ENCODE peak calls at places on chromosomes 2 and 18, in five cellular contexts. One of them, this sample, is unnamed.

GRCh38 chr2:145464901-145465300 is 945.0 kb upstream of the ZEB2 start:
- DNase-seq in RCC 7860: no peak
- DNase-seq in T follicular helper cell: no peak
- DNase-seq in Peyer's patch: no peak
- DNase-seq in psoas muscle: no peak
- DNase-seq in this sample: no peak

GRCh38 chr2:138455275-138455674 is 46.3 kb upstream of the SPOPL start:
- DNase-seq in Peyer's patch: no peak
- DNase-seq in RCC 7860: no peak
- DNase-seq in psoas muscle: no peak
- DNase-seq in T follicular helper cell: no peak
- DNase-seq in this sample: no peak

GRCh38 chr2:192059226-192059625 is 135.5 kb downstream of the TMEFF2 start:
- DNase-seq in psoas muscle: no peak
- DNase-seq in Peyer's patch: no peak
- DNase-seq in RCC 7860: no peak
- DNase-seq in T follicular helper cell: no peak
- DNase-seq in this sample: no peak

GRCh38 chr2:138205281-138205680 is 241.0 kb downstream of the HNMT start:
- DNase-seq in T follicular helper cell: no peak
- DNase-seq in RCC 7860: no peak
- DNase-seq in psoas muscle: no peak
- DNase-seq in Peyer's patch: no peak
- DNase-seq in this sample: no peak

GRCh38 chr18:49400398-49401072 is 59.9 kb downstream of the DYM start:
- DNase-seq in RCC 7860: peak; percentile 64
- DNase-seq in psoas muscle: no peak
- DNase-seq in Peyer's patch: no peak
- DNase-seq in T follicular helper cell: no peak
- DNase-seq in this sample: no peak

GRCh38 chr2:101012706-101013181 is 10.7 kb downstream of the RPL31 start:
- DNase-seq in psoas muscle: no peak
- DNase-seq in T follicular helper cell: peak; percentile 8
- DNase-seq in Peyer's patch: peak; percentile 37
- DNase-seq in RCC 7860: peak; percentile 10
- DNase-seq in this sample: no peak

GRCh38 chr2:172472441-172473051 is 45.2 kb downstream of the ITGA6 start:
- DNase-seq in T follicular helper cell: no peak
- DNase-seq in RCC 7860: no peak
- DNase-seq in psoas muscle: no peak
- DNase-seq in Peyer's patch: no peak
- DNase-seq in this sample: no peak

GRCh38 chr2:216989335-216990129 is 129.7 kb upstream of the TNP1 start:
- DNase-seq in RCC 7860: no peak
- DNase-seq in T follicular helper cell: no peak
- DNase-seq in psoas muscle: no peak
- DNase-seq in Peyer's patch: no peak
- DNase-seq in this sample: no peak

GRCh38 chr18:51513525-51513924 is 316.0 kb upstream of the MEX3C start:
- DNase-seq in T follicular helper cell: no peak
- DNase-seq in Peyer's patch: no peak
- DNase-seq in RCC 7860: no peak
- DNase-seq in psoas muscle: no peak
- DNase-seq in this sample: no peak

GRCh38 chr18:63259581-63259830 is 60.1 kb downstream of the BCL2 start:
- DNase-seq in RCC 7860: no peak
- DNase-seq in T follicular helper cell: no peak
- DNase-seq in psoas muscle: no peak
- DNase-seq in Peyer's patch: no peak
- DNase-seq in this sample: no peak

GRCh38 chr18:46433121-46433826 is 223.7 kb downstream of the LOXHD1 start:
- DNase-seq in T follicular helper cell: no peak
- DNase-seq in psoas muscle: no peak
- DNase-seq in RCC 7860: no peak
- DNase-seq in Peyer's patch: no peak
- DNase-seq in this sample: peak; percentile 28

GRCh38 chr2:115400940-115401339 is 958.5 kb downstream of the DPP10 start:
- DNase-seq in RCC 7860: no peak
- DNase-seq in T follicular helper cell: no peak
- DNase-seq in psoas muscle: no peak
- DNase-seq in Peyer's patch: no peak
- DNase-seq in this sample: no peak

GRCh38 chr2:65349863-65350262 is 82.5 kb downstream of the SPRED2 start:
- DNase-seq in T follicular helper cell: no peak
- DNase-seq in RCC 7860: no peak
- DNase-seq in psoas muscle: peak; percentile 51
- DNase-seq in Peyer's patch: no peak
- DNase-seq in this sample: no peak

GRCh38 chr18:79524181-79525078 is 128.7 kb downstream of the NFATC1 start:
- DNase-seq in T follicular helper cell: peak; percentile 28
- DNase-seq in Peyer's patch: peak; percentile 58
- DNase-seq in RCC 7860: no peak
- DNase-seq in psoas muscle: no peak
- DNase-seq in this sample: peak; percentile 53

GRCh38 chr2:61898810-61899209 is 6.7 kb upstream of the COMMD1 start:
- DNase-seq in Peyer's patch: no peak
- DNase-seq in RCC 7860: no peak
- DNase-seq in T follicular helper cell: no peak
- DNase-seq in psoas muscle: no peak
- DNase-seq in this sample: no peak

GRCh38 chr2:45568935-45569334 is 42.1 kb downstream of the SRBD1 start:
- DNase-seq in T follicular helper cell: no peak
- DNase-seq in RCC 7860: no peak
- DNase-seq in Peyer's patch: no peak
- DNase-seq in psoas muscle: no peak
- DNase-seq in this sample: no peak

GRCh38 chr2:75098856-75099255 is 100.5 kb downstream of the TACR1 start:
- DNase-seq in Peyer's patch: no peak
- DNase-seq in psoas muscle: no peak
- DNase-seq in RCC 7860: peak; percentile 24
- DNase-seq in T follicular helper cell: no peak
- DNase-seq in this sample: no peak

GRCh38 chr2:74688881-74689280 is 34.8 kb downstream of the SEMA4F start:
- DNase-seq in T follicular helper cell: no peak
- DNase-seq in RCC 7860: no peak
- DNase-seq in Peyer's patch: no peak
- DNase-seq in psoas muscle: no peak
- DNase-seq in this sample: no peak

GRCh38 chr2:23286765-23287155 is 98.2 kb upstream of the KLHL29 start:
- DNase-seq in psoas muscle: peak; percentile 70
- DNase-seq in Peyer's patch: no peak
- DNase-seq in RCC 7860: no peak
- DNase-seq in T follicular helper cell: no peak
- DNase-seq in this sample: peak; percentile 63

GRCh38 chr2:26946841-26947784 is 23.3 kb upstream of the MAPRE3 start:
- DNase-seq in T follicular helper cell: no peak
- DNase-seq in psoas muscle: peak; percentile 38
- DNase-seq in RCC 7860: peak; percentile 49
- DNase-seq in Peyer's patch: no peak
- DNase-seq in this sample: no peak

GRCh38 chr2:111662771-111663470 is 221.1 kb downstream of the ANAPC1 start:
- DNase-seq in RCC 7860: peak; percentile 23
- DNase-seq in Peyer's patch: no peak
- DNase-seq in psoas muscle: no peak
- DNase-seq in T follicular helper cell: no peak
- DNase-seq in this sample: no peak

GRCh38 chr2:229196448-229196847 is 74.6 kb downstream of the PID1 start:
- DNase-seq in RCC 7860: no peak
- DNase-seq in Peyer's patch: no peak
- DNase-seq in psoas muscle: no peak
- DNase-seq in T follicular helper cell: no peak
- DNase-seq in this sample: no peak

GRCh38 chr2:110852541-110853263 is 120.3 kb downstream of the ACOXL start:
- DNase-seq in RCC 7860: no peak
- DNase-seq in psoas muscle: no peak
- DNase-seq in T follicular helper cell: no peak
- DNase-seq in Peyer's patch: no peak
- DNase-seq in this sample: no peak

GRCh38 chr2:122414911-122415310 is 659.5 kb downstream of the TSN start:
- DNase-seq in RCC 7860: no peak
- DNase-seq in T follicular helper cell: no peak
- DNase-seq in Peyer's patch: no peak
- DNase-seq in psoas muscle: no peak
- DNase-seq in this sample: no peak